ENCODE peak calls at places on chromosomes 2 and 18, in ten cellular contexts. R, N, I, G, S, Q, P, J, Z and U are unnamed samples.

GRCh38 chr2:45962522-45962921 is 311.0 kb downstream of the PRKCE start:
- DNase-seq in Z (no peak), I (peak; percentile 52), N (no peak), Q (no peak), P (peak; percentile 71), S (no peak), G (peak; percentile 66), J (peak; percentile 53), R (no peak), U (no peak)

GRCh38 chr2:71129114-71129890 is 727 bp downstream of the MCEE start:
- DNase-seq in R (no peak), G (peak; percentile 10), Q (no peak), I (peak; percentile 27), J (no peak), N (no peak), Z (no peak), S (no peak), P (peak; percentile 49), U (peak; percentile 78)

GRCh38 chr2:17303054-17303453 is 215.2 kb downstream of the RAD51AP2 start:
- DNase-seq in Z (no peak), N (no peak), S (no peak), R (no peak), Q (peak; percentile 56), J (no peak), I (peak; percentile 68), G (peak; percentile 68), P (peak; percentile 69), U (no peak)

GRCh38 chr2:36663851-36664715 is 32.4 kb upstream of the VIT start:
- DNase-seq in I (peak; percentile 90), Z (peak; percentile 55), P (peak; percentile 85), S (no peak), N (no peak), Q (peak; percentile 57), R (no peak), J (peak; percentile 69), G (peak; percentile 77), U (peak; percentile 69)

GRCh38 chr2:104568247-104568646 is 285.7 kb upstream of the POU3F3 start:
- DNase-seq in Q (no peak), Z (no peak), R (no peak), S (no peak), P (no peak), N (no peak), J (no peak), I (no peak), G (no peak), U (no peak)

GRCh38 chr2:128474014-128474961 is 155.6 kb upstream of the HS6ST1 start:
- DNase-seq in S (no peak), J (no peak), Z (no peak), N (no peak), I (no peak), Q (no peak), P (no peak), G (no peak), R (no peak), U (no peak)

GRCh38 chr2:36235426-36235825 is 120.2 kb upstream of the CRIM1 start:
- DNase-seq in G (no peak), I (no peak), S (no peak), Q (no peak), Z (no peak), J (no peak), R (no peak), N (no peak), P (no peak), U (no peak)

GRCh38 chr18:64037812-64038414 is 68.0 kb downstream of the SERPINB8 start:
- DNase-seq in J (no peak), S (no peak), N (no peak), R (no peak), I (peak; percentile 42), G (peak; percentile 49), P (peak; percentile 55), Q (no peak), Z (no peak), U (peak; percentile 48)

GRCh38 chr2:60441791-60442190 is 111.7 kb downstream of the BCL11A start:
- DNase-seq in S (no peak), G (no peak), P (no peak), J (no peak), I (no peak), Z (no peak), Q (peak; percentile 12), N (no peak), R (no peak), U (no peak)

GRCh38 chr2:38095996-38096861 is 20.3 kb upstream of the CYP1B1 start:
- DNase-seq in Q (peak; percentile 81), N (no peak), R (no peak), Z (no peak), G (peak; percentile 52), I (peak; percentile 57), J (no peak), S (peak; percentile 30), P (peak; percentile 42), U (no peak)

GRCh38 chr18:43563780-43564179 is 286.5 kb upstream of the SYT4 start:
- DNase-seq in R (no peak), J (peak; percentile 11), I (peak; percentile 59), S (no peak), Q (no peak), G (peak; percentile 48), P (peak; percentile 4), N (no peak), Z (peak; percentile 27), U (peak; percentile 76)

GRCh38 chr2:107742460-107743027 is 84.1 kb upstream of the RGPD4 start:
- DNase-seq in G (no peak), Q (no peak), S (no peak), Z (no peak), R (no peak), P (no peak), N (no peak), J (no peak), I (no peak), U (no peak)

GRCh38 chr2:217926801-217927200 is 76.0 kb downstream of the TNS1 start:
- DNase-seq in Q (no peak), P (no peak), G (no peak), N (no peak), Z (no peak), R (no peak), I (no peak), J (no peak), S (no peak), U (no peak)

GRCh38 chr2:180416553-180417113 is 409.5 kb upstream of the CWC22 start:
- DNase-seq in Z (no peak), P (no peak), Q (no peak), I (no peak), S (no peak), R (no peak), N (no peak), G (no peak), J (no peak), U (no peak)